ENCODE peak calls at places on chromosomes 13 and 19, in six cellular contexts. X, J, U, L, Z and D are unnamed samples.

GRCh38 chr13:87810920-87811344 is 139.8 kb downstream of the SLITRK5 start:
- DNase-seq in J (no peak), X (no peak), Z (peak; percentile 9), L (no peak), U (no peak), D (no peak)

GRCh38 chr13:79060216-79060615 is 345.8 kb downstream of the RBM26 start:
- DNase-seq in J (no peak), U (no peak), L (no peak), X (no peak), Z (no peak), D (no peak)

GRCh38 chr13:93689333-93689732 is 462.7 kb downstream of the GPC6 start:
- DNase-seq in J (no peak), X (no peak), U (no peak), Z (no peak), L (no peak), D (no peak)

GRCh38 chr13:31322025-31322424 is 122.2 kb downstream of the B3GLCT start:
- DNase-seq in X (no peak), J (no peak), U (no peak), L (peak; percentile 41), Z (no peak), D (no peak)

GRCh38 chr13:28819046-28819747 is 942 bp upstream of the MTUS2 start:
- DNase-seq in X (no peak), J (peak; percentile 5), Z (no peak), L (no peak), U (no peak), D (no peak)

GRCh38 chr19:46716672-46717033 is 261 bp downstream of the PRKD2 start:
- DNase-seq in Z (no peak), U (no peak), J (no peak), L (no peak), X (no peak), D (no peak)

GRCh38 chr19:7442423-7442822 is 46.4 kb downstream of the PEX11G start:
- DNase-seq in L (no peak), X (peak; percentile 34), Z (no peak), U (no peak), J (no peak), D (no peak)

GRCh38 chr13:36986462-36987240 is 12.5 kb downstream of the ALG5 start:
- DNase-seq in Z (no peak), X (no peak), U (no peak), L (no peak), J (no peak), D (no peak)

GRCh38 chr19:16363133-16363851 is 38.7 kb downstream of the KLF2 start:
- DNase-seq in U (no peak), L (no peak), Z (no peak), X (no peak), J (no peak), D (no peak)

GRCh38 chr13:42986176-42986574 is 5.9 kb downstream of the EPSTI1 start:
- DNase-seq in X (no peak), U (no peak), J (no peak), Z (no peak), L (no peak), D (no peak)

GRCh38 chr13:93646247-93646646 is 419.6 kb downstream of the GPC6 start:
- DNase-seq in L (no peak), Z (no peak), X (no peak), J (no peak), U (no peak), D (no peak)

GRCh38 chr19:29320076-29320475 is 107.1 kb upstream of the UQCRFS1 start:
- DNase-seq in Z (no peak), X (no peak), U (no peak), J (no peak), L (no peak), D (no peak)

GRCh38 chr19:55436847-55437246 is 6.3 kb downstream of the SHISA7 start:
- DNase-seq in Z (no peak), X (no peak), L (no peak), J (no peak), U (no peak), D (no peak)

GRCh38 chr19:16778796-16779411 is 50.3 kb upstream of the SIN3B start:
- DNase-seq in U (peak; percentile 72), L (peak; percentile 78), X (peak; percentile 29), Z (peak; percentile 44), J (peak; percentile 8), D (peak; percentile 35)

GRCh38 chr19:46784262-46785053 is 3.9 kb downstream of the SLC1A5 start:
- DNase-seq in U (peak; percentile 82), L (peak; percentile 92), X (peak; percentile 56), J (peak; percentile 93), Z (no peak), D (no peak)

GRCh38 chr19:29329460-29330134 is 116.6 kb upstream of the UQCRFS1 start:
- DNase-seq in L (peak; percentile 33), X (no peak), U (no peak), Z (no peak), J (no peak), D (no peak)

GRCh38 chr13:35984776-35985453 is 146.3 kb downstream of the DCLK1 start:
- DNase-seq in U (no peak), J (no peak), Z (no peak), X (no peak), L (no peak), D (no peak)

GRCh38 chr19:48501446-48501960 is 10.1 kb downstream of the LMTK3 start:
- DNase-seq in X (no peak), U (no peak), J (peak; percentile 94), Z (peak; percentile 62), L (peak; percentile 90), D (peak; percentile 63)

GRCh38 chr19:17236831-17237543 is 8.7 kb downstream of the NR2F6 start:
- DNase-seq in J (no peak), Z (no peak), U (no peak), L (no peak), X (no peak), D (no peak)

GRCh38 chr19:10500247-10500592 is 2.9 kb downstream of the KEAP1 start:
- DNase-seq in J (no peak), X (no peak), U (no peak), Z (no peak), L (no peak), D (no peak)
- H3K36me3 ChIP-seq in J (peaks cover 57% of the 10 kb centered on the region), X (peaks cover 45% of the 10 kb centered on the region), U (peaks cover 77% of the 10 kb centered on the region), Z (peaks cover 8% of the 10 kb centered on the region), L (peaks cover 56% of the 10 kb centered on the region), D (no peaks in the 10 kb centered on the region)

DNA sequence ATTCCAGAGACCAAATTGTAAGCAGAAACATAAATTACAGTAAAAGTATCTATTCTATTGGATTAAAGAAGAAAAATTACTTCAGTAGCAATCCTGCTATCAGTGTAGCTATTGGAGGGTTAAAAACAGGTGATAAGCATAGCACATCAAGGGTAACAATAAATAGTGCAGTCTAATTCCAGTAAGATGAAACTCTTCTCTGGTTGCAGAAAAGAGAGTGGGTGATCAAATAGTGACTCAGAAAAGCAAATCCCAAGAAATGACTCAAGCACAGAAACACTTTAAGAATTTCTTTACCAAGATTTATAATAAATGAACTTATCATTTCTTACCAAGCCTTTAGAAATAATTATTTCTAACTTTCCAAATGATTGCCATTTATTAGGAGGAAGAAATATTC is 135.7 kb downstream of the LMO7 start:
- DNase-seq in J (no peak), L (no peak), Z (no peak), U (no peak), X (no peak), D (no peak)
- H3K4me1 ChIP-seq in J (no peaks in the 10 kb centered on the region), L (no peaks in the 10 kb centered on the region), Z (peaks cover 9% of the 10 kb centered on the region), U (peaks cover 28% of the 10 kb centered on the region), X (no peaks in the 10 kb centered on the region), D (peaks cover 12% of the 10 kb centered on the region)

GRCh38 chr19:13808856-13809255 is 13.6 kb downstream of the ZSWIM4 start:
- DNase-seq in U (no peak), J (no peak), L (no peak), Z (no peak), X (no peak), D (no peak)
- H3K36me3 ChIP-seq in U (peaks cover 20% of the 10 kb centered on the region), J (no peaks in the 10 kb centered on the region), L (no peaks in the 10 kb centered on the region), Z (peaks cover 3% of the 10 kb centered on the region), X (peaks cover 40% of the 10 kb centered on the region), D (peaks cover 15% of the 10 kb centered on the region)

DNA sequence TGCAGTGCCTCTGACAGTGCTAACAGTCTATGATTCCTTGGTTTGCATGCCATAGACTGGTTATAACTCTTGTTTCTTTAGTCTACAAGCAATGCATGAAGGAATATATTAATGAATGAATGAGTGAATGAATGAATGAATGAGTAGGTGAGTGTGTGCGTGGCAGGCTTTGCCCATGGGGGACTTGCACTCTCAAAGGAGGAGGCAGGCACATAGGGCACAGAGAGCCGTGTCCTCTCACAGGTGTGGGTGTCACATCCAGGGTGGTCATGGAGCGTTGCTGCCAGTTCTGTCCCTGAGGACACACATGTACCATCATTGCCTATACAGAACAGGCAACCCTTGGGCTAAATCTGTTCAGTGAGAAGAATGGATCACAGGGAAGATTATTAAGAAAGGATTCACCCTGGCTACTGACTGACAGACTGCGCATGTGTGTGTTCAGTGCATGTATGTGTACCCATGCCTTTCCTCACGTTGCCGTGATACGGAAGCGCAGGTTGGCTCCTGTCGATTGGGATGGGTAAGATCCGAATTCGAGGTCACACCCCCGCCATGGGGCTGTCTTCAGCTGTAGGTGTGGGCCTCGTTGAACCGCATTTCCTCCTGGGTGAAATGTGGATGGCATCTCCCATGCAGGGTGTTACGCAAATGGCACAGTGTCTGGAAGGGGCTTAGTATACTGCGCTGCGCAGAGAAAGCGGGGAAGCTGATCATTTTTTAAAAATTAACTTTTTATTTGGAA is 161.4 kb downstream of the STK24 start:
- DNase-seq in L (no peak), X (no peak), Z (no peak), J (no peak), U (no peak), D (no peak)
- H3K4me1 ChIP-seq in L (no peaks in the 10 kb centered on the region), X (no peaks in the 10 kb centered on the region), Z (peaks cover 15% of the 10 kb centered on the region), J (no peaks in the 10 kb centered on the region), U (no peaks in the 10 kb centered on the region), D (peaks cover 9% of the 10 kb centered on the region)

DNA sequence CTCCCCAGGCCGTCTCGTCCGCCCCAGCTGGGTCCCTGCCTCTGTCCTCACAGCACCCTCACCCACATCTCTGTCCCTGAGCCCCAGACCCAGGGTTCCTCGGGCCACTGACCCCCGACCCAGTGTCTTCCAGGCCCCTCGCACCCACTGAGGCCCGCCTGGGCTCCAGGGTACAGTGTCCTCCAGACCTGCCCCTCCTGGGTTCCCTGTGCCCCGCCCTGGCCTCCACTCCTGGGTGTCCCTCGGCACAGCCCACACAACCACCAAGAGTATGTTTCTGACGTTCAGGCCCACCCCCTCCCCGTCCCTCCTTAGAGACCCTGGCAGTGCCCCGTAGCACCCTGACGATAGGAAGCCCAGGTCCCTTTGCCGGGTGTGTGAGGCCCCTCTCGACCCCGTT is 22.6 kb upstream of the NCCRP1 start:
- DNase-seq in Z (no peak), L (no peak), U (no peak), J (no peak), X (no peak), D (no peak)
- H3K36me3 ChIP-seq in Z (peaks cover 8% of the 10 kb centered on the region), L (peaks cover 4% of the 10 kb centered on the region), U (peaks cover 74% of the 10 kb centered on the region), J (peaks cover 4% of the 10 kb centered on the region), X (peaks cover 20% of the 10 kb centered on the region), D (no peaks in the 10 kb centered on the region)

GRCh38 chr19:2054763-2055162 is 3.7 kb upstream of the MKNK2 start:
- DNase-seq in U (no peak), J (no peak), X (no peak), L (peak; percentile 25), Z (no peak), D (no peak)

GRCh38 chr19:2057484-2058469 is 6.7 kb upstream of the MKNK2 start:
- DNase-seq in U (no peak), Z (no peak), L (no peak), X (no peak), J (no peak), D (no peak)

GRCh38 chr19:2053601-2054389 is 2.8 kb upstream of the MKNK2 start:
- DNase-seq in J (no peak), U (no peak), X (peak; percentile 78), Z (no peak), L (no peak), D (no peak)

GRCh38 chr19:2056810-2057192 is 5.8 kb upstream of the MKNK2 start:
- DNase-seq in X (no peak), J (no peak), U (no peak), L (no peak), Z (no peak), D (no peak)

GRCh38 chr19:2055871-2056809 is 5.1 kb upstream of the MKNK2 start:
- DNase-seq in L (peak; percentile 57), Z (no peak), X (peak; percentile 75), J (no peak), U (no peak), D (no peak)
- H3K4me1 ChIP-seq in L (peaks cover 78% of the 10 kb centered on the region), Z (peaks cover 81% of the 10 kb centered on the region), X (peaks cover 55% of the 10 kb centered on the region), J (peaks cover 17% of the 10 kb centered on the region), U (peaks cover 39% of the 10 kb centered on the region), D (peaks cover 69% of the 10 kb centered on the region)